ENCODE peak calls at places on chromosome 3, in five cellular contexts. J, W, C, B and E are unnamed samples.

GRCh38 chr3:147113293-147114045 is 292.9 kb downstream of the ZIC4 start:
- DNase-seq in J (no peak), B (no peak), W (no peak), C (no peak), E (no peak)

GRCh38 chr3:196081834-196082470 is at the start of gene TFRC:
- DNase-seq in J (peak), C (peak), B (peak), W (peak), E (peak)

GRCh38 chr3:193809106-193809505 is 216.1 kb downstream of the OPA1 start:
- DNase-seq in C (no peak), W (no peak), J (no peak), B (no peak), E (peak)

GRCh38 chr3:37521403-37521802 is 340.3 kb upstream of the CTDSPL start:
- DNase-seq in J (no peak), B (no peak), W (no peak), C (no peak), E (no peak)

GRCh38 chr3:133805384-133805701 is 272 bp upstream of the SRPRB start:
- DNase-seq in W (no peak), B (no peak), C (no peak), J (no peak), E (no peak)

GRCh38 chr3:72591522-72592421 is 256.5 kb downstream of the SHQ1 start:
- DNase-seq in B (no peak), W (peak), C (peak), J (peak), E (peak)

GRCh38 chr3:97720417-97720816 is 44.1 kb upstream of the ARL6 start:
- DNase-seq in B (no peak), W (no peak), J (no peak), C (no peak), E (no peak)

GRCh38 chr3:127714866-127715265 is 42.1 kb downstream of the ABTB1 start:
- DNase-seq in B (no peak), W (peak), J (no peak), C (peak), E (no peak)

GRCh38 chr3:144107923-144108322 is 136.3 kb downstream of the DIPK2A start:
- DNase-seq in J (no peak), W (no peak), B (no peak), C (no peak), E (no peak)

GRCh38 chr3:170497197-170497596 is 78.5 kb downstream of the CLDN11 start:
- DNase-seq in W (no peak), J (no peak), C (no peak), B (no peak), E (no peak)

GRCh38 chr3:4828279-4829030 is 150.8 kb upstream of the BHLHE40 start:
- DNase-seq in C (peak), J (no peak), B (no peak), W (peak), E (no peak)

GRCh38 chr3:114829786-114830185 is 317.3 kb downstream of the ZBTB20 start:
- DNase-seq in C (no peak), W (no peak), B (no peak), J (no peak), E (no peak)

GRCh38 chr3:108780235-108780634 is 23.0 kb upstream of the RETNLB start:
- DNase-seq in W (no peak), B (no peak), C (no peak), J (peak), E (no peak)

GRCh38 chr3:128965818-128966217 is 28.1 kb downstream of the CFAP92 start:
- DNase-seq in J (no peak), C (no peak), W (no peak), B (no peak), E (no peak)

GRCh38 chr3:45690331-45691035 is 1.3 kb downstream of the SACM1L start:
- DNase-seq in W (no peak), B (peak), C (no peak), J (no peak), E (no peak)

GRCh38 chr3:196399485-196399945 is 32.7 kb downstream of the UBXN7 start:
- DNase-seq in J (no peak), W (no peak), B (no peak), C (no peak), E (no peak)

GRCh38 chr3:9324944-9325343 is 37.9 kb upstream of the THUMPD3 start:
- DNase-seq in B (no peak), J (no peak), W (no peak), C (no peak), E (no peak)

GRCh38 chr3:107524214-107525100 is 1.7 kb downstream of the BBX start:
- DNase-seq in W (peak), J (peak), B (peak), C (peak), E (peak)

GRCh38 chr3:46734773-46735172 is 17.1 kb upstream of the PRSS50 start:
- DNase-seq in B (peak), J (no peak), C (no peak), W (peak), E (no peak)

GRCh38 chr3:119305271-119305670 is 11.1 kb downstream of the ARHGAP31 start:
- DNase-seq in W (no peak), B (no peak), C (no peak), J (no peak), E (no peak)

GRCh38 chr3:123728014-123728413 is 143.2 kb upstream of the HACD2 start:
- DNase-seq in B (no peak), C (no peak), J (no peak), W (no peak), E (no peak)

GRCh38 chr3:32706348-32707025 is 21.5 kb downstream of the CNOT10 start:
- DNase-seq in B (peak), C (no peak), J (no peak), W (no peak), E (no peak)

GRCh38 chr3:52055537-52056351 is 627 bp downstream of the DUSP7 start:
- DNase-seq in C (peak), J (peak), B (peak), W (no peak), E (peak)

GRCh38 chr3:81761904-81762565 is 590 bp upstream of the GBE1 start:
- DNase-seq in W (no peak), C (no peak), J (no peak), B (no peak), E (no peak)

GRCh38 chr3:30452446-30452845 is 154.0 kb upstream of the TGFBR2 start:
- DNase-seq in W (no peak), B (no peak), C (no peak), J (no peak), E (no peak)

GRCh38 chr3:13042127-13042931 is 30.9 kb downstream of the IQSEC1 start:
- DNase-seq in C (no peak), B (no peak), J (no peak), W (no peak), E (no peak)

GRCh38 chr3:141618511-141618910 is 119.6 kb upstream of the RNF7 start:
- DNase-seq in C (no peak), B (no peak), J (no peak), W (no peak), E (no peak)

GRCh38 chr3:105195260-105195659 is 171.4 kb upstream of the ALCAM start:
- DNase-seq in B (no peak), W (no peak), C (no peak), J (no peak), E (no peak)

GRCh38 chr3:79344876-79345871 is 422.6 kb downstream of the ROBO1 start:
- DNase-seq in W (no peak), B (no peak), C (no peak), J (no peak), E (no peak)

GRCh38 chr3:15223684-15224575 is 17.9 kb downstream of the CAPN7 start:
- DNase-seq in W (no peak), B (no peak), C (no peak), J (no peak), E (no peak)

GRCh38 chr3:1734494-1735122 is 364.1 kb upstream of the CNTN4 start:
- DNase-seq in C (no peak), W (no peak), B (no peak), J (no peak), E (no peak)

GRCh38 chr3:196569003-196569516 is 600 bp downstream of the FBXO45 start:
- DNase-seq in J (peak), W (peak), C (peak), B (peak), E (peak)

GRCh38 chr3:39193391-39193790 is 996 bp upstream of the XIRP1 start:
- DNase-seq in W (no peak), C (peak), B (no peak), J (no peak), E (no peak)

GRCh38 chr3:87200059-87200458 is 27.1 kb upstream of the CHMP2B start:
- DNase-seq in J (no peak), W (no peak), B (no peak), C (no peak), E (no peak)

GRCh38 chr3:57848177-57848738 is 92.1 kb downstream of the SLMAP start:
- DNase-seq in W (no peak), J (no peak), C (no peak), B (no peak), E (no peak)